ENCODE peak calls at places on chromosomes 4 and X, in five cellular contexts. X is Calu3, Z is type B pancreatic cell, L is upper lobe of right lung, Q is stomach. F is an unnamed sample.

GRCh38 chrX:70485466-70485865 is 40.8 kb downstream of the DLG3 start:
- DNase-seq in X (no peak), Z (no peak), L (no peak), Q (no peak), F (no peak)

GRCh38 chr4:85828295-85828910 is 353.5 kb downstream of the ARHGAP24 start:
- DNase-seq in X (no peak), Z (no peak), L (no peak), Q (no peak), F (no peak)

GRCh38 chr4:37653601-37654000 is 32.6 kb downstream of the RELL1 start:
- DNase-seq in X (no peak), Z (no peak), L (no peak), Q (no peak), F (no peak)

GRCh38 chr4:71709961-71710360 is 73.9 kb downstream of the GC start:
- DNase-seq in X (peak), Z (no peak), L (no peak), Q (no peak), F (no peak)

GRCh38 chrX:63128509-63128908 is 222.6 kb downstream of the SPIN4 start:
- DNase-seq in X (peak), Z (no peak), L (no peak), Q (no peak), F (no peak)

GRCh38 chrX:72299891-72300630 is 5.7 kb downstream of the CITED1 start:
- DNase-seq in X (no peak), Z (no peak), L (no peak), Q (no peak), F (no peak)

GRCh38 chrX:38859602-38860001 is 58.3 kb downstream of the MID1IP1 start:
- DNase-seq in X (no peak), Z (no peak), L (no peak), Q (no peak), F (no peak)

GRCh38 chr4:7651461-7651921 is 216.8 kb upstream of the PSAPL1 start:
- DNase-seq in X (no peak), Z (no peak), L (no peak), Q (no peak), F (no peak)

GRCh38 chr4:1326751-1327525 is 20.1 kb upstream of the UVSSA start:
- DNase-seq in X (no peak), Z (no peak), L (no peak), Q (no peak), F (no peak)

GRCh38 chrX:149825424-149825823 is 43.7 kb downstream of the MAGEA9 start:
- DNase-seq in X (peak), Z (no peak), L (no peak), Q (no peak), F (no peak)
- TF ChIP-seq CTCF in X (peak), Z (peak), L (peak), Q (no peak), F (peak)

GRCh38 chrX:124805486-124805885 is 459.1 kb downstream of the SH2D1A start:
- DNase-seq in X (no peak), Z (no peak), L (no peak), Q (no peak), F (no peak)
- TF ChIP-seq CTCF in X (no peak), Z (no peak), L (no peak), Q (no peak), F (no peak)

GRCh38 chr4:176792348-176793059 is at the start of gene VEGFC:
- DNase-seq in X (peak), Z (peak), L (peak), Q (peak), F (peak)
- TF ChIP-seq CTCF in X (no peak), Z (peak), L (peak), Q (no peak), F (peak)

DNA sequence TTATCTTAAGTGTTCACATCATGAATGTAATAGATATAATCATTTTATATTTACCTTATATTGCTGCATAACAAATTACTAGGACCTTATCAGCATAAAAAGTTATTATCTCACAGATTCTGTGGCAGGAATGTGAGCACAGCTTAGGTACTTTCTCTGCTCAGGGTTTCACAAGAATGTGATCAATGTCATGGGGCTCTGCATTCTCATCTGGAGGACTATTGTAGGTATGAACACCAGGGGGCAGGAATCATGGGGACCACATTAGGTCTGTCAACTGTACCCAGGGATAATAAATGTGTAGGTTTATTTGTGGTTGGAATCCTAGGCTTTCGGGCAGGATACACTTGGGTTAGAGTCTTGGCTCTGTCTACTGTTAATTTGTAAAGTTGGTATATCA is 519.2 kb downstream of the ARAP2 start:
- DNase-seq in X (no peak), Z (no peak), L (no peak), Q (no peak), F (no peak)
- TF ChIP-seq CTCF in X (no peak), Z (peak), L (no peak), Q (no peak), F (peak)

GRCh38 chr4:24748758-24749350 is 46.5 kb upstream of the SOD3 start:
- DNase-seq in X (no peak), Z (no peak), L (no peak), Q (no peak), F (peak)

GRCh38 chr4:24750106-24750505 is 45.3 kb upstream of the SOD3 start:
- DNase-seq in X (no peak), Z (no peak), L (no peak), Q (no peak), F (peak)

GRCh38 chr4:24745172-24745895 is 50.0 kb upstream of the SOD3 start:
- DNase-seq in X (no peak), Z (no peak), L (no peak), Q (no peak), F (peak)

GRCh38 chr4:24747234-24747975 is 48.0 kb upstream of the SOD3 start:
- DNase-seq in X (no peak), Z (no peak), L (no peak), Q (no peak), F (no peak)

GRCh38 chr4:24748023-24748422 is 47.4 kb upstream of the SOD3 start:
- DNase-seq in X (no peak), Z (no peak), L (no peak), Q (no peak), F (peak)
- TF ChIP-seq CTCF in X (no peak), Z (no peak), L (no peak), Q (no peak), F (no peak)

GRCh38 chr4:183840311-183840710 is 64.8 kb upstream of the STOX2 start:
- DNase-seq in X (peak), Z (no peak), L (peak), Q (peak), F (peak)

GRCh38 chr4:183842134-183842838 is 62.8 kb upstream of the STOX2 start:
- DNase-seq in X (no peak), Z (no peak), L (no peak), Q (no peak), F (no peak)

GRCh38 chr4:183841001-183841400 is 64.1 kb upstream of the STOX2 start:
- DNase-seq in X (no peak), Z (no peak), L (no peak), Q (no peak), F (no peak)

GRCh38 chr4:183837222-183837621 is 67.9 kb upstream of the STOX2 start:
- DNase-seq in X (no peak), Z (no peak), L (no peak), Q (no peak), F (no peak)

GRCh38 chr4:183838987-183839712 is 66.0 kb upstream of the STOX2 start:
- DNase-seq in X (no peak), Z (no peak), L (no peak), Q (no peak), F (no peak)
- TF ChIP-seq CTCF in X (no peak), Z (peak), L (peak), Q (no peak), F (peak)